ENCODE peak calls at places on chromosomes 12 and 14, in seven cellular contexts. Q is sigmoid colon, U is skeletal muscle cell, B is lung, R is fibroblast of pulmonary artery, O is left lung, K is psoas muscle. I is an unnamed sample.

GRCh38 chr14:103118663-103119404 is 4.4 kb upstream of the TNFAIP2 start:
- DNase-seq in Q (peak), U (no peak), B (peak), R (no peak), O (peak), K (peak), I (peak)

GRCh38 chr14:93185333-93185688 is 194 bp downstream of the LYSET start:
- DNase-seq in Q (no peak), U (no peak), B (no peak), R (no peak), O (no peak), K (no peak), I (no peak)

GRCh38 chr12:132170094-132170636 is 25.9 kb downstream of the NOC4L start:
- DNase-seq in Q (no peak), U (peak), B (no peak), R (peak), O (no peak), K (peak), I (no peak)

GRCh38 chr12:57160021-57160420 is 12.6 kb upstream of the LRP1-AS start:
- DNase-seq in Q (no peak), U (no peak), B (no peak), R (no peak), O (no peak), K (no peak), I (no peak)

GRCh38 chr14:64137657-64138290 is 156.4 kb downstream of the ESR2 start:
- DNase-seq in Q (no peak), U (no peak), B (no peak), R (peak), O (no peak), K (no peak), I (no peak)

GRCh38 chr12:19533567-19533966 is 94.3 kb downstream of the AEBP2 start:
- DNase-seq in Q (no peak), U (no peak), B (no peak), R (no peak), O (no peak), K (no peak), I (no peak)

GRCh38 chr14:95440951-95441350 is 75.5 kb downstream of the SYNE3 start:
- DNase-seq in Q (no peak), U (no peak), B (no peak), R (no peak), O (no peak), K (no peak), I (no peak)

GRCh38 chr14:21101802-21102413 is 1.0 kb downstream of the TMEM253 start:
- DNase-seq in Q (no peak), U (no peak), B (no peak), R (no peak), O (no peak), K (no peak), I (no peak)

GRCh38 chr12:45299132-45299692 is 83.3 kb downstream of the ANO6 start:
- DNase-seq in Q (no peak), U (no peak), B (no peak), R (peak), O (no peak), K (no peak), I (no peak)

GRCh38 chr12:64413884-64414283 is 9.7 kb downstream of the XPOT start:
- DNase-seq in Q (no peak), U (no peak), B (no peak), R (no peak), O (no peak), K (no peak), I (no peak)

GRCh38 chr12:49055092-49055491 is 5.5 kb downstream of the KMT2D start:
- DNase-seq in Q (no peak), U (no peak), B (no peak), R (no peak), O (no peak), K (no peak), I (no peak)
- H3K4me3 ChIP-seq in Q (no peak), U (no peak), B (no peak), R (no peak), O (no peak), K (no peak), I (no peak)

DNA sequence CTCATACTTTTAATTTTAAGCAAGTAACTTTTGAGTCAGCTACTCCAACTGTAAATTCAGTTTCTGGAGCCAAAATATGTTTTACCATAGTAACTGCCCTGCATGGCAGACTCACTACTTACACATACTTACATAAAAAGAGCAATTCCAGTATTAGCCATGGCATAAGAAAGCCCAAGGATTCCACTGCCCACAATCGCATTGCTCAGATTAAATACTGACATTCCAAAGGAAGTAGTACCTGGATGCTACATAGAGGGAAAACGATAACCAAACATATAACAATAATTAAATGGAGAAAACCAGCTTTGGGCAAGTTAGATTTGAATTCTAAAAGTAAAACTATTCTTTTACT is 2.2 kb downstream of the SLC38A2 start:
- DNase-seq in Q (no peak), U (no peak), B (no peak), R (peak), O (no peak), K (no peak), I (no peak)
- H3K4me3 ChIP-seq in Q (peak), U (peak), B (peak), R (peak), O (peak), K (peak), I (peak)

DNA sequence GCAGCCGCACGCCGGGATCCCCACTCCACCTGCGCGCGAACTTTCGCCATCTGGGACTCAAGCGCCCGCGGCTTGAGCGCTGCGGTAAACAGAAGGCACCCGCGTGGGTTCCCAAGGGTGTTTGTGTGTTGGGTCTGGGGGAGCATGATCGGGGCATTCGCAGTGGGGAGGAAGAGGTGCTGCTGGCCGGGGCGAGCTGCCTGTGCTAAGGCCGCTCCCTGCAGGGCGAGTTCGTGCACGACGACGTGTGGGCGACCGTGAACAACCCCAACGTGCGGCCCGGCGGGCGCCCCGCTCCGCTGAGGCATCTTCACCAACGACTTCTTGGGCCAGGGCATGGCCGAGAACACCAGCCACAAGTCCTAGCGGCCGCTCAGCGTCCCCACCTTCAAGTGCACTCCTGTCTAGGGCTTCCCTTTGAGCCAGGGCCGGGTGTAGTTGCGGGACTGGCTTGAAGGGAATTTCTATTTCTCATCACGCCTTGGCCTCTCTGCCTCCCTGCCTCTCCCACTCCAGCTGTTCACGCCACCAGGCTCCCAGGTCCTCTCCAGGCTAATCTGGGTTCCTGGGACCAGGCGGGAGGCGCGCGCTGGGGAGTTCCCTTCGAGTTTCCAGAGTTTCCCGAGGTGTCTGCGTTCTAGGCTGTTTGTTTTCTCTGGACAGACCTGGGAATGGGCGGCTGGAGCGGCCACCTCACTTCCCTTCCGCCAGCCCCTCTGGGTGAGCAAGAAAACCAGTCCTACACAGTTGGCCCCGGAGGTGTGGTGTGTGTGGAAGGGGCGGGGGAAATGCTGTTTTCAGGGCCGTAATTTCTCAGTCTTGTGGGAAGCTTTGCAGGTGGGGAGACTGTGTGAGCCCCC is 417.8 kb upstream of the TMTC1 start:
- DNase-seq in Q (no peak), U (no peak), B (no peak), R (peak), O (no peak), K (no peak), I (no peak)
- H3K4me3 ChIP-seq in Q (peak), U (peak), B (no peak), R (peak), O (no peak), K (peak), I (peak)

DNA sequence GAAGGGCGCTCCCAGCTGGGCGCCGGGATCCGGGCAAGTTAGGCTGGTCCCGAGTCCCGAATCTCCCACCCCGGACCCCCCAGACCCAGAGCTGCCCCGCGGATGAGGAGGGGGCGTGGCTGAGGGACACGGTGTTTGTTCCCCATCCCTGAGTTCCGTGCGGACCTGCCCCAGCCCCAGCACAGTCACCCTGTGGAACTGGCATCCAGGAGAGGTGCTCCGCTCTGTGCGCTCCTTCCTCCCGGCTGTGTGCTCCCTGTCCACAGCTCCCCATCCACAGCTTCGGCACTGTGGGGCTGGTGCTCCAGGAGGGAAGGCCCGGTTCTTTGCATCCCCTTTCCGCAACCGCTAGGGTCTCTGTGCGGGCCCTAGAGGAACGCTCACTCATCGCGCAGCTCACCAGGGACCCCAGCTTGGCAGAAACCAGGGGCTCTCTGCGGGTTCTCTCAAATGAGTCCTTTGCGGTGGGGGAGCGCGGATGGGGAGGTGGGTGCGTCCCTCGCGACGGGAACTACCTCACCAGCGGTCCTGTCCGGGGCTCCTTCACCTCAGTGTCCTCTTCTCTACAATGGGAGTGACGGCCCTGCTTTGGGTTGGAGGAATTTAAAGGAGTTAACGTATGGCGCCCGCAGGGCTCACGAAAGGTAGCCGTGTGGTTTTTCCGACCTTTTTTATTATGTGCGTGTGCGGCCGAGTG is 829 bp downstream of the TMEM132C start:
- DNase-seq in Q (no peak), U (no peak), B (no peak), R (no peak), O (no peak), K (no peak), I (no peak)
- H3K4me3 ChIP-seq in Q (peak), U (no peak), B (no peak), R (no peak), O (no peak), K (peak), I (no peak)

GRCh38 chr14:88553886-88554457 is 835 bp downstream of the PTPN21 start:
- DNase-seq in Q (no peak), U (no peak), B (no peak), R (peak), O (no peak), K (no peak), I (no peak)

GRCh38 chr14:88552859-88553258 is 1.9 kb downstream of the PTPN21 start:
- DNase-seq in Q (no peak), U (no peak), B (no peak), R (no peak), O (no peak), K (no peak), I (no peak)

GRCh38 chr14:88550078-88550477 is 4.7 kb downstream of the PTPN21 start:
- DNase-seq in Q (peak), U (no peak), B (no peak), R (no peak), O (no peak), K (no peak), I (no peak)

GRCh38 chr14:88551936-88552565 is 2.8 kb downstream of the PTPN21 start:
- DNase-seq in Q (peak), U (no peak), B (no peak), R (peak), O (no peak), K (peak), I (no peak)

DNA sequence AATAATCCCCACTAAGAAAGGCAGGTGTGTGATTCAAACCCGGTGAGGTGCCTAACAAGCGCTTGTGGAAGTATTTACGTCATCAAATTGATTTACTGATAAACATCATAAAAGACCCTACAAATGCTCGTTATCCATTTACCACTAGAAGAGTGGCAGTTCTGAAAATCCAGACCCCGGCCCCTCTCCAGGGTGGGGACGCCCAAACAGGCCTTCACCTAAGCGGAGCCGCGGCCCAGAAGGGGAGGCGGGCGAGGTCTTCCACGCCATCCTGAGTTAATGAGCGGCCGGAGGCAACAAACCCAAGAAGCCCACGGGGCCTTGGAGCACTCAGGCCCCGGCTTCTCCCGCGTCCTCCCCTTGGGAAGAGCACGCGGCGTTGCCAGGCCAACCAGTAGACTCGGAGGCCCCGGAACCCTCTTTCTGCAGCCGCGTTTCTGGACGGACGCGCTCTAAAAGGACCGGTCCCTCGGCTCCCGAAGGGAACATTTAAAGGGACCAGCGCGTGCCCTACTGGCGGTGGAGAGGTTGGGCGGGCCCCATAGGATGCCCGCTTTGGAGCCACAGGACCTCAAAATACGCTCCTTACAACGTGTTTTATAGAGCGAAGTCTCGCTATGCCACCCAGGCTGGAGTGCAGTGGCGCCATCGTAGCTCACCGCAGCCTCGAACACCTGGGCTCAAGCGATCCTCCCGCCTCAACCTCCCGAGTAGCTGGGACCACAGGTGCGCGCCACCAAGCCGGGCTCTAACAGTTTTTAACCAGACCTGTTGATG is 3.5 kb downstream of the PTPN21 start:
- DNase-seq in Q (peak), U (peak), B (peak), R (peak), O (peak), K (peak), I (peak)
- H3K4me3 ChIP-seq in Q (peak), U (peak), B (peak), R (peak), O (peak), K (peak), I (peak)

DNA sequence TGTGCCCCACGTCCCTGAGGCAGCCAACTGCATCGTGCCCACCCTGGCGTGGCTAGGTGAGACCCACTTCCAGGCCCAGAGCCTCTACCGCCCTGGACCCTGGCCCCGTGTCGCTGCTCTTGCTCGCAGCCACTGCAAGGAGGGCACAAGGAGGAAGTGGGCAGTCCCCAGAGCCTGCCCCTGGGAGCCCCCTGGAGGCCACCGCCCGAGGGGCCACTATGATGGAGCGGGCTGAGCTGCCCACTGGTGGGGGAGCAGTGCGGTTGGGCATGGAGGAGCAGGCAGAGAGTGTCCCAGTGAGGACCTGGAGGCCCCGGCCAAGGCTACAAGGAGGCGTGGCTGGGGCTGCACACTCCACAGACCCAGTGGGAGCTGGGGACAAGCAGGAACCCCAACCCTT is 323.6 kb downstream of the PCNX1 start:
- DNase-seq in Q (no peak), U (no peak), B (no peak), R (no peak), O (no peak), K (no peak), I (no peak)
- H3K4me3 ChIP-seq in Q (no peak), U (no peak), B (no peak), R (no peak), O (no peak), K (no peak), I (no peak)

GRCh38 chr12:89346741-89347324 is 5.5 kb downstream of the DUSP6 start:
- DNase-seq in Q (peak), U (no peak), B (no peak), R (peak), O (no peak), K (no peak), I (no peak)
- H3K4me3 ChIP-seq in Q (peak), U (peak), B (no peak), R (peak), O (no peak), K (peak), I (no peak)

DNA sequence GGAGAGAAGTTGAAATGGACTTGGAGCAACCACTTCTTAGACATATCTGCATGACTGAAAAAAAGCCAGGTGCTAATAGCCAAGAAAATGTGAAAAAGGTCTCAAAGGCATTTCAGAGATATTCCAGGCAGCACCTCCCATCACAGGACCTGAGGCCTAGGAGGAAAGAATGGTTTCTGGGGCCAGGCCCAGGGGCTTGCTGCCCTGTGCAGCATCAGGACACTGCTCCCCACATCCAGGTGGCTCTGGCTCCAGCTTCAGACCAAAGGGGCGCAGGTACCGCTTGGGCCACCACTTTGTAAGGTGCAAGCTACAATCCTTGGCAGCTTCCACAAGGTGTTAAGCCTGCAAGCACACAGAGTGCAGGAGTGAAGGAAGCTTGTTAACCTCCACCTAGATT is 114.3 kb downstream of the PIK3C2G start:
- DNase-seq in Q (no peak), U (no peak), B (no peak), R (no peak), O (no peak), K (no peak), I (no peak)
- H3K4me3 ChIP-seq in Q (no peak), U (no peak), B (no peak), R (no peak), O (no peak), K (no peak), I (no peak)